ENCODE peak calls at places on chromosomes 5 and 9, in four cellular contexts. One of them, this sample, is unnamed.

GRCh38 chr9:105329729-105330082 is 85.3 kb downstream of the SLC44A1 start:
- DNase-seq in NB4: no peak
- DNase-seq in HepG2: no peak
- DNase-seq in A549: no peak
- DNase-seq in this sample: no peak

GRCh38 chr9:126526218-126527108 is 87.3 kb upstream of the LMX1B start:
- DNase-seq in A549: no peak
- DNase-seq in NB4: no peak
- DNase-seq in HepG2: no peak
- DNase-seq in this sample: no peak

GRCh38 chr9:83934569-83935275 is 13.5 kb upstream of the KIF27 start:
- DNase-seq in A549: peak; percentile 26
- DNase-seq in HepG2: no peak
- DNase-seq in NB4: peak; percentile 79
- DNase-seq in this sample: no peak

GRCh38 chr9:27386759-27387158 is 89.8 kb upstream of the EQTN start:
- DNase-seq in HepG2: no peak
- DNase-seq in NB4: no peak
- DNase-seq in A549: no peak
- DNase-seq in this sample: no peak

GRCh38 chr5:1897816-1898450 is 15.2 kb upstream of the IRX4 start:
- DNase-seq in NB4: no peak
- DNase-seq in HepG2: no peak
- DNase-seq in A549: no peak
- DNase-seq in this sample: no peak

GRCh38 chr9:130539473-130540223 is 39.7 kb upstream of the FUBP3 start:
- DNase-seq in HepG2: no peak
- DNase-seq in A549: peak; percentile 59
- DNase-seq in NB4: no peak
- DNase-seq in this sample: peak; percentile 39

GRCh38 chr5:207599-207998 is 10.4 kb downstream of the CCDC127 start:
- DNase-seq in A549: no peak
- DNase-seq in NB4: no peak
- DNase-seq in HepG2: no peak
- DNase-seq in this sample: no peak

GRCh38 chr9:72979405-72980100 is 26.7 kb upstream of the ALDH1A1 start:
- DNase-seq in HepG2: peak; percentile 90
- DNase-seq in A549: peak; percentile 75
- DNase-seq in NB4: no peak
- DNase-seq in this sample: no peak

GRCh38 chr5:116388564-116389258 is 185.9 kb downstream of the SEMA6A start:
- DNase-seq in HepG2: no peak
- DNase-seq in A549: no peak
- DNase-seq in NB4: no peak
- DNase-seq in this sample: peak; percentile 81

GRCh38 chr5:54361683-54362411 is 51.5 kb upstream of the ARL15 start:
- DNase-seq in HepG2: no peak
- DNase-seq in NB4: no peak
- DNase-seq in A549: no peak
- DNase-seq in this sample: no peak

GRCh38 chr5:100758780-100759179 is 144.3 kb downstream of the ST8SIA4 start:
- DNase-seq in A549: no peak
- DNase-seq in NB4: no peak
- DNase-seq in HepG2: no peak
- DNase-seq in this sample: no peak

GRCh38 chr5:141186897-141187512 is at the start of gene PCDHB9:
- DNase-seq in HepG2: peak; percentile 17
- DNase-seq in NB4: peak; percentile 75
- DNase-seq in A549: peak; percentile 15
- DNase-seq in this sample: peak; percentile 3

GRCh38 chr5:59746261-59746765 is 147.2 kb downstream of the PDE4D start:
- DNase-seq in NB4: no peak
- DNase-seq in A549: peak; percentile 94
- DNase-seq in HepG2: no peak
- DNase-seq in this sample: peak; percentile 37

GRCh38 chr5:146965781-146966659 is 87.5 kb upstream of the PPP2R2B start:
- DNase-seq in NB4: peak; percentile 68
- DNase-seq in HepG2: peak; percentile 78
- DNase-seq in A549: peak; percentile 78
- DNase-seq in this sample: peak; percentile 74

GRCh38 chr5:82820188-82820587 is 257.0 kb downstream of the TMEM167A start:
- DNase-seq in A549: no peak
- DNase-seq in HepG2: no peak
- DNase-seq in NB4: no peak
- DNase-seq in this sample: no peak

GRCh38 chr5:82820958-82821880 is 256.0 kb downstream of the TMEM167A start:
- DNase-seq in NB4: no peak
- DNase-seq in A549: no peak
- DNase-seq in HepG2: no peak
- DNase-seq in this sample: no peak

GRCh38 chr5:82813951-82814350 is 263.2 kb downstream of the TMEM167A start:
- DNase-seq in A549: no peak
- DNase-seq in HepG2: no peak
- DNase-seq in NB4: no peak
- DNase-seq in this sample: no peak

GRCh38 chr5:82815871-82816270 is 261.3 kb downstream of the TMEM167A start:
- DNase-seq in NB4: no peak
- DNase-seq in HepG2: no peak
- DNase-seq in A549: no peak
- DNase-seq in this sample: no peak

DNA sequence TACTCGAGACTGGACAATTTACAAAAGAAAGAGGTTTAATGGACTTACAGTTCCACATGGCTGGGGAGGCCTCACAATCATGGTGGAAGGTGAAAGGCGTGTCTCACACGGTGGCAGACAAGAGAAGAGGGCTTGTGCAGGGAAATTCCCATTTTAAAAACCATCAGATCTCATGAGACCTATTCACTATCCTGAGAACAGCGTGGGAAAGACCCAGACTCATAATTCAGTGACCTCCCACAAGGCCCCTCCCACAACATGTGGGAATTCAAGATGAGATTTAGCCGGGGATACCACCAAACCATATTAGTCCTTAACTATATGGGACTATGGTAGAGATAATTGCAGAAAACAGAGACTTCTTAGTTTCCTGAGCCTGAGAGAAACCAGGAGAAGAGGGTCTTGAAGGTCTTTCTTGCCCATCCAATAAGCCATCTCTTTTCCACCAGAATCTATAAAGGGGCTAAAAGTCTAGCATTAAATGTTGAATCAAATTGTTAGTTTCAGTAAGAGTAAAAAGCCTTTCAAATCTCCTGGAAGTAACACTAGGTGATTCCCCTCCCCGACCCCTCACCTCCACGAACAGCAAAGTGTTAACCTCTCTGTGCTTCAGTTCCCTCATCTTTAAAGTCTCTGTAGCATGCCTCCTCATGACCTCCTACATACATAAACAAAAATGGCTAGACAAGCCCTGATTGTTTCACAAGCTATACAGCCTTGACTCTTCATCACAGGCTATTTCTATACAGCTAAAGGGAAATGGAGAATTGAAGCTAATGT is 259.1 kb downstream of the TMEM167A start:
- DNase-seq in NB4: no peak
- DNase-seq in A549: no peak
- DNase-seq in HepG2: no peak
- DNase-seq in this sample: no peak
- H3K4me3 ChIP-seq in NB4: no peak overlapping the region
- H3K4me3 ChIP-seq in A549: no peak overlapping the region
- H3K4me3 ChIP-seq in HepG2: no peak overlapping the region
- H3K4me3 ChIP-seq in this sample: no peak overlapping the region

GRCh38 chr9:121784706-121785426 is 133.4 kb downstream of the DAB2IP start:
- DNase-seq in NB4: peak; percentile 22
- DNase-seq in HepG2: no peak
- DNase-seq in A549: no peak
- DNase-seq in this sample: no peak
- TF ChIP-seq MYC in NB4: no peak
- TF ChIP-seq MYC in HepG2: no peak
- TF ChIP-seq MYC in A549: no peak
- TF ChIP-seq MYC in this sample: no peak

GRCh38 chr9:136686794-136687711 is at the start of gene AGPAT2:
- DNase-seq in NB4: peak; percentile 86
- DNase-seq in A549: peak; percentile 70
- DNase-seq in HepG2: no peak
- DNase-seq in this sample: peak; percentile 43
- TF ChIP-seq POLR2A in NB4: peak; percentile 51
- TF ChIP-seq POLR2A in A549: peak; percentile 82
- TF ChIP-seq POLR2A in HepG2: no peak
- TF ChIP-seq POLR2A in this sample: peak; percentile 49

DNA sequence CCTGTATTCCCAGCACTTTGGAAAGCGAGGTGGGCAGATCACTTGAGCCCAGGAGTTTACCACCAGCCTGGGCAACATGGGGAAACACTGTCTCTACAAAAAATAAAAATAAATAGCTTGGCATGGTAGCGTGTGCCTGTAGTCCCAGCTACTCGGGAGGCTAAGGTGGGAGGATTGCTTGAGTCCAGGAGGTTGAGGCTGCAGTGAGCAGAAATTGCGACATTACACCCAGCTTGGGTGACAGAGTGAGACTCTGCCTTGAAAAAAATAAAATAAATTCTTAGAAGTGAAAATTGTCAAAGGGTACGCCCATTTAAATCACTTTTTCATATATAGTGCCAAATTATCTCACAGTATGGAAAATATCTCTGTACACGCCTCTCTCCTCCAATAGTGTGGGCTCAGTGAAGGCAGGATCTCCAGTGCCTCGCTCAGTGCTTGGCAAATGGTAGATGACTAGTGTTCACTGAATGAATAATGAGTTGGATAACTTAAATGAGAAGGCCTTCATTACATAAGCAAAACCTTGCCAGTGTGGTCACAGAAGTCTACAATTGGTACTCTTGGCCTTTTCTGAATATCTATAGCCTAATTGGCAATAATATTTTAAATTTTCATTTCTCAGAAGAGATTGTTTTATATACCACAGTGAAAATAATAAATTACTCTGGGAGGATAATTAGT is 9.4 kb upstream of the CCL28 start:
- DNase-seq in NB4: no peak
- DNase-seq in A549: no peak
- DNase-seq in HepG2: no peak
- DNase-seq in this sample: peak; percentile 13
- H3K4me3 ChIP-seq in NB4: no peak overlapping the region
- H3K4me3 ChIP-seq in A549: no peak overlapping the region
- H3K4me3 ChIP-seq in HepG2: no peak overlapping the region
- H3K4me3 ChIP-seq in this sample: no peak overlapping the region

DNA sequence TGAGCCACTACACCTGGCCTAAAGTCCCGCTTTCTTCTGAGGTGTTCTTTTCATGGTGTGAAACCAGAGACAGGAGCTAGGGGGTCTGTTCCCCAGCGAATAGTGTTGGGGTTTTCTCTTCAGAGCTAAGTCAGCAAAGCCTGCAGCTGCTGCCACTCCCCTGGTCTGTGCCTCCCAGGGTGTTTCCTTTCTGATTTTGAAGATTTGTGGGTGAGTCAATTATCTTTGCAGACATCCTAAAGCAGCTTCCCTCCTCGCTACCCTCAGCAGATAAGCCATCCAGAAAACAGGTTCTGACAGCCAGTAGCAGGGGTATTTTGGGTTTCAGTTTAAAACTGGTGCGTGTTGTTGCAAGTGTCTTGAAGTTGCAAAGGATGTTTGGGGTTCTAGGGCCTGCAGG is 71.9 kb upstream of the IQGAP2 start:
- DNase-seq in NB4: peak; percentile 28
- DNase-seq in HepG2: no peak
- DNase-seq in A549: no peak
- DNase-seq in this sample: no peak
- TF ChIP-seq MYC in NB4: no peak
- TF ChIP-seq MYC in HepG2: no peak
- TF ChIP-seq MYC in A549: no peak
- TF ChIP-seq MYC in this sample: no peak

GRCh38 chr5:55497712-55498111 is 37.1 kb downstream of the PLPP1 start:
- DNase-seq in A549: no peak
- DNase-seq in HepG2: no peak
- DNase-seq in NB4: no peak
- DNase-seq in this sample: no peak

GRCh38 chr5:55495216-55495615 is 39.5 kb downstream of the PLPP1 start:
- DNase-seq in HepG2: no peak
- DNase-seq in NB4: no peak
- DNase-seq in A549: no peak
- DNase-seq in this sample: no peak

GRCh38 chr5:55492449-55492848 is 42.3 kb downstream of the PLPP1 start:
- DNase-seq in A549: no peak
- DNase-seq in NB4: no peak
- DNase-seq in HepG2: no peak
- DNase-seq in this sample: no peak
- TF ChIP-seq POLR2A in A549: no peak
- TF ChIP-seq POLR2A in NB4: no peak
- TF ChIP-seq POLR2A in HepG2: no peak
- TF ChIP-seq POLR2A in this sample: no peak

GRCh38 chr5:142326480-142326938 is 1.7 kb upstream of the SPRY4 start:
- DNase-seq in NB4: peak; percentile 22
- DNase-seq in A549: no peak
- DNase-seq in HepG2: no peak
- DNase-seq in this sample: no peak
- H3K4me3 ChIP-seq in NB4: no peak overlapping the region
- H3K4me3 ChIP-seq in A549: peak overlapping the region; percentile 51
- H3K4me3 ChIP-seq in HepG2: peak overlapping the region; percentile 92
- H3K4me3 ChIP-seq in this sample: no peak overlapping the region

GRCh38 chr9:90909225-90909624 is 107.6 kb downstream of the SYK start:
- DNase-seq in HepG2: no peak
- DNase-seq in A549: no peak
- DNase-seq in NB4: no peak
- DNase-seq in this sample: no peak
- TF ChIP-seq MYC in HepG2: no peak
- TF ChIP-seq MYC in A549: no peak
- TF ChIP-seq MYC in NB4: no peak
- TF ChIP-seq MYC in this sample: no peak